ENCODE peak calls at places on chromosomes 2 and 18, in six cellular contexts. One of them, this sample, is unnamed.

GRCh38 chr2:175454953-175455389 is 273.5 kb upstream of the ATP5MC3 start:
- DNase-seq in stimulated activated CD4-positive, alpha-beta T cell treated with anti-CD3 and anti-CD28 coated beads, Interleukin-15, amount 100 ng/mL, for 24 hours: no peak
- DNase-seq in stimulated activated CD8-positive, alpha-beta memory T cell treated with anti-CD3 and anti-CD28 coated beads, Interleukin-2, amount 100 ng/mL, for 1 hour: no peak
- DNase-seq in OCI-LY7: no peak
- DNase-seq in activated effector memory CD4-positive, alpha-beta T cell treated with anti-CD3 and anti-CD28 coated beads, Interleukin-2, amount 50 U/mL, for 16 hours: no peak
- DNase-seq in Caki2: no peak
- DNase-seq in this sample: no peak

GRCh38 chr2:216216951-216217903 is 108.1 kb downstream of the XRCC5 start:
- DNase-seq in Caki2: peak
- DNase-seq in activated effector memory CD4-positive, alpha-beta T cell treated with anti-CD3 and anti-CD28 coated beads, Interleukin-2, amount 50 U/mL, for 16 hours: no peak
- DNase-seq in stimulated activated CD8-positive, alpha-beta memory T cell treated with anti-CD3 and anti-CD28 coated beads, Interleukin-2, amount 100 ng/mL, for 1 hour: no peak
- DNase-seq in OCI-LY7: peak
- DNase-seq in stimulated activated CD4-positive, alpha-beta T cell treated with anti-CD3 and anti-CD28 coated beads, Interleukin-15, amount 100 ng/mL, for 24 hours: peak
- DNase-seq in this sample: no peak

GRCh38 chr2:40316631-40317030 is 135.3 kb downstream of the SLC8A1 start:
- DNase-seq in stimulated activated CD4-positive, alpha-beta T cell treated with anti-CD3 and anti-CD28 coated beads, Interleukin-15, amount 100 ng/mL, for 24 hours: no peak
- DNase-seq in OCI-LY7: no peak
- DNase-seq in stimulated activated CD8-positive, alpha-beta memory T cell treated with anti-CD3 and anti-CD28 coated beads, Interleukin-2, amount 100 ng/mL, for 1 hour: no peak
- DNase-seq in activated effector memory CD4-positive, alpha-beta T cell treated with anti-CD3 and anti-CD28 coated beads, Interleukin-2, amount 50 U/mL, for 16 hours: no peak
- DNase-seq in Caki2: no peak
- DNase-seq in this sample: no peak

GRCh38 chr2:44939074-44940052 is 2.1 kb upstream of the SIX3 start:
- DNase-seq in activated effector memory CD4-positive, alpha-beta T cell treated with anti-CD3 and anti-CD28 coated beads, Interleukin-2, amount 50 U/mL, for 16 hours: peak
- DNase-seq in Caki2: no peak
- DNase-seq in OCI-LY7: no peak
- DNase-seq in stimulated activated CD8-positive, alpha-beta memory T cell treated with anti-CD3 and anti-CD28 coated beads, Interleukin-2, amount 100 ng/mL, for 1 hour: no peak
- DNase-seq in stimulated activated CD4-positive, alpha-beta T cell treated with anti-CD3 and anti-CD28 coated beads, Interleukin-15, amount 100 ng/mL, for 24 hours: no peak
- DNase-seq in this sample: no peak

GRCh38 chr2:112256654-112257053 is 1.8 kb upstream of the ZC3H8 start:
- DNase-seq in activated effector memory CD4-positive, alpha-beta T cell treated with anti-CD3 and anti-CD28 coated beads, Interleukin-2, amount 50 U/mL, for 16 hours: no peak
- DNase-seq in OCI-LY7: no peak
- DNase-seq in Caki2: no peak
- DNase-seq in stimulated activated CD4-positive, alpha-beta T cell treated with anti-CD3 and anti-CD28 coated beads, Interleukin-15, amount 100 ng/mL, for 24 hours: no peak
- DNase-seq in stimulated activated CD8-positive, alpha-beta memory T cell treated with anti-CD3 and anti-CD28 coated beads, Interleukin-2, amount 100 ng/mL, for 1 hour: no peak
- DNase-seq in this sample: no peak

GRCh38 chr2:46690825-46691224 is 211.5 kb downstream of the TMEM247 start:
- DNase-seq in activated effector memory CD4-positive, alpha-beta T cell treated with anti-CD3 and anti-CD28 coated beads, Interleukin-2, amount 50 U/mL, for 16 hours: no peak
- DNase-seq in stimulated activated CD4-positive, alpha-beta T cell treated with anti-CD3 and anti-CD28 coated beads, Interleukin-15, amount 100 ng/mL, for 24 hours: no peak
- DNase-seq in Caki2: no peak
- DNase-seq in stimulated activated CD8-positive, alpha-beta memory T cell treated with anti-CD3 and anti-CD28 coated beads, Interleukin-2, amount 100 ng/mL, for 1 hour: no peak
- DNase-seq in OCI-LY7: no peak
- DNase-seq in this sample: no peak

GRCh38 chr2:230829293-230829692 is 35.4 kb upstream of the ITM2C start:
- DNase-seq in OCI-LY7: no peak
- DNase-seq in activated effector memory CD4-positive, alpha-beta T cell treated with anti-CD3 and anti-CD28 coated beads, Interleukin-2, amount 50 U/mL, for 16 hours: no peak
- DNase-seq in stimulated activated CD8-positive, alpha-beta memory T cell treated with anti-CD3 and anti-CD28 coated beads, Interleukin-2, amount 100 ng/mL, for 1 hour: no peak
- DNase-seq in Caki2: no peak
- DNase-seq in stimulated activated CD4-positive, alpha-beta T cell treated with anti-CD3 and anti-CD28 coated beads, Interleukin-15, amount 100 ng/mL, for 24 hours: no peak
- DNase-seq in this sample: no peak

GRCh38 chr2:150479075-150479915 is 8.2 kb downstream of the RND3 start:
- DNase-seq in stimulated activated CD4-positive, alpha-beta T cell treated with anti-CD3 and anti-CD28 coated beads, Interleukin-15, amount 100 ng/mL, for 24 hours: no peak
- DNase-seq in Caki2: no peak
- DNase-seq in stimulated activated CD8-positive, alpha-beta memory T cell treated with anti-CD3 and anti-CD28 coated beads, Interleukin-2, amount 100 ng/mL, for 1 hour: no peak
- DNase-seq in OCI-LY7: no peak
- DNase-seq in activated effector memory CD4-positive, alpha-beta T cell treated with anti-CD3 and anti-CD28 coated beads, Interleukin-2, amount 50 U/mL, for 16 hours: no peak
- DNase-seq in this sample: no peak

GRCh38 chr2:129731925-129732629 is 247.4 kb upstream of the RAB6C start:
- DNase-seq in stimulated activated CD4-positive, alpha-beta T cell treated with anti-CD3 and anti-CD28 coated beads, Interleukin-15, amount 100 ng/mL, for 24 hours: no peak
- DNase-seq in OCI-LY7: no peak
- DNase-seq in activated effector memory CD4-positive, alpha-beta T cell treated with anti-CD3 and anti-CD28 coated beads, Interleukin-2, amount 50 U/mL, for 16 hours: no peak
- DNase-seq in stimulated activated CD8-positive, alpha-beta memory T cell treated with anti-CD3 and anti-CD28 coated beads, Interleukin-2, amount 100 ng/mL, for 1 hour: no peak
- DNase-seq in Caki2: no peak
- DNase-seq in this sample: no peak

GRCh38 chr2:119248311-119248710 is 24.7 kb downstream of the STEAP3 start:
- DNase-seq in Caki2: no peak
- DNase-seq in OCI-LY7: no peak
- DNase-seq in stimulated activated CD4-positive, alpha-beta T cell treated with anti-CD3 and anti-CD28 coated beads, Interleukin-15, amount 100 ng/mL, for 24 hours: no peak
- DNase-seq in activated effector memory CD4-positive, alpha-beta T cell treated with anti-CD3 and anti-CD28 coated beads, Interleukin-2, amount 50 U/mL, for 16 hours: peak
- DNase-seq in stimulated activated CD8-positive, alpha-beta memory T cell treated with anti-CD3 and anti-CD28 coated beads, Interleukin-2, amount 100 ng/mL, for 1 hour: no peak
- DNase-seq in this sample: no peak

GRCh38 chr2:240432430-240432819 is 3.0 kb upstream of the GPC1 start:
- DNase-seq in Caki2: no peak
- DNase-seq in activated effector memory CD4-positive, alpha-beta T cell treated with anti-CD3 and anti-CD28 coated beads, Interleukin-2, amount 50 U/mL, for 16 hours: peak
- DNase-seq in OCI-LY7: no peak
- DNase-seq in stimulated activated CD8-positive, alpha-beta memory T cell treated with anti-CD3 and anti-CD28 coated beads, Interleukin-2, amount 100 ng/mL, for 1 hour: no peak
- DNase-seq in stimulated activated CD4-positive, alpha-beta T cell treated with anti-CD3 and anti-CD28 coated beads, Interleukin-15, amount 100 ng/mL, for 24 hours: no peak
- DNase-seq in this sample: no peak

GRCh38 chr2:42128731-42129486 is 40.2 kb upstream of the EML4 start:
- DNase-seq in stimulated activated CD4-positive, alpha-beta T cell treated with anti-CD3 and anti-CD28 coated beads, Interleukin-15, amount 100 ng/mL, for 24 hours: no peak
- DNase-seq in stimulated activated CD8-positive, alpha-beta memory T cell treated with anti-CD3 and anti-CD28 coated beads, Interleukin-2, amount 100 ng/mL, for 1 hour: no peak
- DNase-seq in activated effector memory CD4-positive, alpha-beta T cell treated with anti-CD3 and anti-CD28 coated beads, Interleukin-2, amount 50 U/mL, for 16 hours: no peak
- DNase-seq in OCI-LY7: peak
- DNase-seq in Caki2: peak
- DNase-seq in this sample: no peak

GRCh38 chr2:10773841-10774341 is 38.7 kb downstream of the PDIA6 start:
- DNase-seq in activated effector memory CD4-positive, alpha-beta T cell treated with anti-CD3 and anti-CD28 coated beads, Interleukin-2, amount 50 U/mL, for 16 hours: peak
- DNase-seq in Caki2: no peak
- DNase-seq in stimulated activated CD4-positive, alpha-beta T cell treated with anti-CD3 and anti-CD28 coated beads, Interleukin-15, amount 100 ng/mL, for 24 hours: no peak
- DNase-seq in OCI-LY7: no peak
- DNase-seq in stimulated activated CD8-positive, alpha-beta memory T cell treated with anti-CD3 and anti-CD28 coated beads, Interleukin-2, amount 100 ng/mL, for 1 hour: no peak
- DNase-seq in this sample: no peak

GRCh38 chr2:24075915-24076848 is at the start of gene SF3B6:
- DNase-seq in Caki2: peak
- DNase-seq in stimulated activated CD8-positive, alpha-beta memory T cell treated with anti-CD3 and anti-CD28 coated beads, Interleukin-2, amount 100 ng/mL, for 1 hour: peak
- DNase-seq in OCI-LY7: peak
- DNase-seq in activated effector memory CD4-positive, alpha-beta T cell treated with anti-CD3 and anti-CD28 coated beads, Interleukin-2, amount 50 U/mL, for 16 hours: peak
- DNase-seq in stimulated activated CD4-positive, alpha-beta T cell treated with anti-CD3 and anti-CD28 coated beads, Interleukin-15, amount 100 ng/mL, for 24 hours: peak
- DNase-seq in this sample: peak

GRCh38 chr2:64203131-64204005 is 59.1 kb upstream of the PELI1 start:
- DNase-seq in Caki2: no peak
- DNase-seq in stimulated activated CD4-positive, alpha-beta T cell treated with anti-CD3 and anti-CD28 coated beads, Interleukin-15, amount 100 ng/mL, for 24 hours: no peak
- DNase-seq in OCI-LY7: no peak
- DNase-seq in activated effector memory CD4-positive, alpha-beta T cell treated with anti-CD3 and anti-CD28 coated beads, Interleukin-2, amount 50 U/mL, for 16 hours: no peak
- DNase-seq in stimulated activated CD8-positive, alpha-beta memory T cell treated with anti-CD3 and anti-CD28 coated beads, Interleukin-2, amount 100 ng/mL, for 1 hour: no peak
- DNase-seq in this sample: no peak

GRCh38 chr2:241408849-241409248 is 52.8 kb downstream of the FARP2 start:
- DNase-seq in OCI-LY7: no peak
- DNase-seq in Caki2: no peak
- DNase-seq in stimulated activated CD4-positive, alpha-beta T cell treated with anti-CD3 and anti-CD28 coated beads, Interleukin-15, amount 100 ng/mL, for 24 hours: no peak
- DNase-seq in stimulated activated CD8-positive, alpha-beta memory T cell treated with anti-CD3 and anti-CD28 coated beads, Interleukin-2, amount 100 ng/mL, for 1 hour: no peak
- DNase-seq in activated effector memory CD4-positive, alpha-beta T cell treated with anti-CD3 and anti-CD28 coated beads, Interleukin-2, amount 50 U/mL, for 16 hours: no peak
- DNase-seq in this sample: no peak

GRCh38 chr2:16665746-16666452 is at the start of gene CYRIA:
- DNase-seq in Caki2: no peak
- DNase-seq in activated effector memory CD4-positive, alpha-beta T cell treated with anti-CD3 and anti-CD28 coated beads, Interleukin-2, amount 50 U/mL, for 16 hours: peak
- DNase-seq in stimulated activated CD8-positive, alpha-beta memory T cell treated with anti-CD3 and anti-CD28 coated beads, Interleukin-2, amount 100 ng/mL, for 1 hour: no peak
- DNase-seq in stimulated activated CD4-positive, alpha-beta T cell treated with anti-CD3 and anti-CD28 coated beads, Interleukin-15, amount 100 ng/mL, for 24 hours: peak
- DNase-seq in OCI-LY7: peak
- DNase-seq in this sample: peak

GRCh38 chr18:6627621-6628020 is 101.9 kb upstream of the ARHGAP28 start:
- DNase-seq in activated effector memory CD4-positive, alpha-beta T cell treated with anti-CD3 and anti-CD28 coated beads, Interleukin-2, amount 50 U/mL, for 16 hours: no peak
- DNase-seq in stimulated activated CD8-positive, alpha-beta memory T cell treated with anti-CD3 and anti-CD28 coated beads, Interleukin-2, amount 100 ng/mL, for 1 hour: no peak
- DNase-seq in stimulated activated CD4-positive, alpha-beta T cell treated with anti-CD3 and anti-CD28 coated beads, Interleukin-15, amount 100 ng/mL, for 24 hours: no peak
- DNase-seq in OCI-LY7: no peak
- DNase-seq in Caki2: no peak
- DNase-seq in this sample: no peak

GRCh38 chr2:73494031-73494430 is 108.4 kb downstream of the ALMS1 start:
- DNase-seq in stimulated activated CD4-positive, alpha-beta T cell treated with anti-CD3 and anti-CD28 coated beads, Interleukin-15, amount 100 ng/mL, for 24 hours: peak
- DNase-seq in OCI-LY7: no peak
- DNase-seq in stimulated activated CD8-positive, alpha-beta memory T cell treated with anti-CD3 and anti-CD28 coated beads, Interleukin-2, amount 100 ng/mL, for 1 hour: no peak
- DNase-seq in Caki2: no peak
- DNase-seq in activated effector memory CD4-positive, alpha-beta T cell treated with anti-CD3 and anti-CD28 coated beads, Interleukin-2, amount 50 U/mL, for 16 hours: no peak
- DNase-seq in this sample: no peak

GRCh38 chr2:104909317-104909716 is 55.4 kb downstream of the POU3F3 start:
- DNase-seq in stimulated activated CD4-positive, alpha-beta T cell treated with anti-CD3 and anti-CD28 coated beads, Interleukin-15, amount 100 ng/mL, for 24 hours: no peak
- DNase-seq in Caki2: no peak
- DNase-seq in activated effector memory CD4-positive, alpha-beta T cell treated with anti-CD3 and anti-CD28 coated beads, Interleukin-2, amount 50 U/mL, for 16 hours: no peak
- DNase-seq in OCI-LY7: no peak
- DNase-seq in stimulated activated CD8-positive, alpha-beta memory T cell treated with anti-CD3 and anti-CD28 coated beads, Interleukin-2, amount 100 ng/mL, for 1 hour: no peak
- DNase-seq in this sample: no peak

GRCh38 chr2:236001854-236002253 is 166.3 kb downstream of the GBX2 start:
- DNase-seq in OCI-LY7: no peak
- DNase-seq in stimulated activated CD8-positive, alpha-beta memory T cell treated with anti-CD3 and anti-CD28 coated beads, Interleukin-2, amount 100 ng/mL, for 1 hour: no peak
- DNase-seq in stimulated activated CD4-positive, alpha-beta T cell treated with anti-CD3 and anti-CD28 coated beads, Interleukin-15, amount 100 ng/mL, for 24 hours: no peak
- DNase-seq in activated effector memory CD4-positive, alpha-beta T cell treated with anti-CD3 and anti-CD28 coated beads, Interleukin-2, amount 50 U/mL, for 16 hours: no peak
- DNase-seq in Caki2: no peak
- DNase-seq in this sample: no peak

GRCh38 chr18:56712761-56713160 is 61.6 kb downstream of the WDR7 start:
- DNase-seq in stimulated activated CD4-positive, alpha-beta T cell treated with anti-CD3 and anti-CD28 coated beads, Interleukin-15, amount 100 ng/mL, for 24 hours: no peak
- DNase-seq in Caki2: no peak
- DNase-seq in stimulated activated CD8-positive, alpha-beta memory T cell treated with anti-CD3 and anti-CD28 coated beads, Interleukin-2, amount 100 ng/mL, for 1 hour: no peak
- DNase-seq in activated effector memory CD4-positive, alpha-beta T cell treated with anti-CD3 and anti-CD28 coated beads, Interleukin-2, amount 50 U/mL, for 16 hours: no peak
- DNase-seq in OCI-LY7: no peak
- DNase-seq in this sample: no peak

GRCh38 chr18:77111449-77112160 is 21.0 kb downstream of the MBP start:
- DNase-seq in Caki2: no peak
- DNase-seq in activated effector memory CD4-positive, alpha-beta T cell treated with anti-CD3 and anti-CD28 coated beads, Interleukin-2, amount 50 U/mL, for 16 hours: peak
- DNase-seq in OCI-LY7: no peak
- DNase-seq in stimulated activated CD4-positive, alpha-beta T cell treated with anti-CD3 and anti-CD28 coated beads, Interleukin-15, amount 100 ng/mL, for 24 hours: no peak
- DNase-seq in stimulated activated CD8-positive, alpha-beta memory T cell treated with anti-CD3 and anti-CD28 coated beads, Interleukin-2, amount 100 ng/mL, for 1 hour: no peak
- DNase-seq in this sample: no peak

GRCh38 chr2:96951125-96951654 is 35.2 kb downstream of the FAM178B start:
- DNase-seq in stimulated activated CD8-positive, alpha-beta memory T cell treated with anti-CD3 and anti-CD28 coated beads, Interleukin-2, amount 100 ng/mL, for 1 hour: peak
- DNase-seq in Caki2: peak
- DNase-seq in stimulated activated CD4-positive, alpha-beta T cell treated with anti-CD3 and anti-CD28 coated beads, Interleukin-15, amount 100 ng/mL, for 24 hours: peak
- DNase-seq in activated effector memory CD4-positive, alpha-beta T cell treated with anti-CD3 and anti-CD28 coated beads, Interleukin-2, amount 50 U/mL, for 16 hours: peak
- DNase-seq in OCI-LY7: peak
- DNase-seq in this sample: peak

GRCh38 chr2:75787532-75788132 is 76.9 kb upstream of the GCFC2 start:
- DNase-seq in stimulated activated CD4-positive, alpha-beta T cell treated with anti-CD3 and anti-CD28 coated beads, Interleukin-15, amount 100 ng/mL, for 24 hours: no peak
- DNase-seq in activated effector memory CD4-positive, alpha-beta T cell treated with anti-CD3 and anti-CD28 coated beads, Interleukin-2, amount 50 U/mL, for 16 hours: no peak
- DNase-seq in stimulated activated CD8-positive, alpha-beta memory T cell treated with anti-CD3 and anti-CD28 coated beads, Interleukin-2, amount 100 ng/mL, for 1 hour: no peak
- DNase-seq in OCI-LY7: peak
- DNase-seq in Caki2: peak
- DNase-seq in this sample: no peak